ENCODE peak calls at places on chromosomes 5 and 9, in eight cellular contexts. L, C, R, O, N, S, W and V are unnamed samples.

GRCh38 chr9:60545346-60546315 is 368.6 kb upstream of the SPATA31A5 start:
- DNase-seq in C (no peak), O (peak), S (no peak), L (no peak), R (no peak), W (no peak), N (no peak), V (no peak)

GRCh38 chr9:73782166-73782565 is 630.5 kb downstream of the ANXA1 start:
- DNase-seq in O (no peak), R (no peak), S (no peak), W (no peak), L (no peak), C (no peak), N (no peak), V (no peak)

GRCh38 chr5:153523196-153523595 is 32.7 kb downstream of the GRIA1 start:
- DNase-seq in W (no peak), N (no peak), R (no peak), L (no peak), S (no peak), C (no peak), O (no peak), V (no peak)

GRCh38 chr9:107480386-107480789 is 9.2 kb downstream of the KLF4 start:
- DNase-seq in R (peak), O (peak), S (no peak), L (peak), C (peak), W (peak), N (no peak), V (no peak)

GRCh38 chr5:56910123-56910951 is 941 bp downstream of the SETD9 start:
- DNase-seq in O (peak), C (no peak), L (peak), S (peak), R (peak), N (no peak), W (peak), V (peak)

GRCh38 chr5:115816226-115817042 is at the start of gene CDO1:
- DNase-seq in R (no peak), W (peak), L (peak), O (peak), S (no peak), N (no peak), C (no peak), V (peak)

GRCh38 chr9:123738664-123739063 is 191.3 kb downstream of the DENND1A start:
- DNase-seq in N (no peak), R (no peak), O (no peak), W (no peak), C (no peak), L (no peak), S (no peak), V (no peak)

GRCh38 chr5:124583469-124584350 is 162.7 kb downstream of the ZNF608 start:
- DNase-seq in N (peak), W (no peak), S (no peak), L (no peak), R (peak), O (no peak), C (peak), V (peak)

GRCh38 chr5:146466521-146467349 is 19.6 kb downstream of the TCERG1 start:
- DNase-seq in S (no peak), C (no peak), W (no peak), R (no peak), L (no peak), N (no peak), O (no peak), V (no peak)

GRCh38 chr5:35860686-35861085 is 4.0 kb downstream of the IL7R start:
- DNase-seq in C (no peak), O (no peak), S (no peak), L (no peak), W (no peak), R (no peak), N (no peak), V (no peak)

GRCh38 chr9:13974891-13975290 is 339.1 kb downstream of the NFIB start:
- DNase-seq in S (no peak), O (no peak), N (no peak), L (no peak), R (no peak), C (no peak), W (no peak), V (no peak)

GRCh38 chr5:95261369-95262175 is 23.3 kb downstream of the MCTP1 start:
- DNase-seq in R (peak), L (no peak), O (no peak), S (no peak), W (peak), C (peak), N (no peak), V (no peak)

GRCh38 chr5:116810937-116811336 is 236.3 kb upstream of the SEMA6A start:
- DNase-seq in R (no peak), S (no peak), O (no peak), N (no peak), W (no peak), C (no peak), L (no peak), V (no peak)

GRCh38 chr9:134641173-134641985 is at the start of gene COL5A1:
- DNase-seq in O (peak), N (no peak), S (peak), L (peak), W (peak), C (peak), R (peak), V (peak)

GRCh38 chr5:1106385-1107166 is 5.3 kb downstream of the SLC12A7 start:
- DNase-seq in O (no peak), N (no peak), L (no peak), W (no peak), C (no peak), S (no peak), R (no peak), V (no peak)

GRCh38 chr5:33195431-33196128 is 245.2 kb upstream of the TARS1 start:
- DNase-seq in R (no peak), S (no peak), W (no peak), O (no peak), L (no peak), C (peak), N (no peak), V (no peak)

GRCh38 chr5:175214152-175214551 is 229.8 kb downstream of the DRD1 start:
- DNase-seq in S (no peak), O (no peak), L (no peak), W (no peak), N (peak), R (no peak), C (peak), V (no peak)

GRCh38 chr9:86767373-86767772 is 179.9 kb downstream of the GAS1 start:
- DNase-seq in C (no peak), S (no peak), W (no peak), R (no peak), O (no peak), L (no peak), N (no peak), V (no peak)

GRCh38 chr5:173581408-173582197 is 34.8 kb downstream of the BOD1 start:
- DNase-seq in S (peak), N (peak), W (peak), R (peak), O (no peak), L (no peak), C (peak), V (no peak)

GRCh38 chr9:108478871-108479332 is 376.9 kb downstream of the ACTL7B start:
- DNase-seq in L (no peak), R (no peak), S (no peak), C (peak), W (no peak), N (no peak), O (no peak), V (no peak)

GRCh38 chr9:36132081-36132480 is 4.5 kb upstream of the GLIPR2 start:
- DNase-seq in N (no peak), W (no peak), O (no peak), L (no peak), S (no peak), R (no peak), C (no peak), V (no peak)

GRCh38 chr5:108615216-108615615 is 132.5 kb upstream of the FER start:
- DNase-seq in S (no peak), O (no peak), C (no peak), R (no peak), N (no peak), L (no peak), W (no peak), V (no peak)

GRCh38 chr5:98397081-98397480 is 376.4 kb upstream of the RGMB start:
- DNase-seq in W (no peak), R (no peak), N (no peak), L (no peak), O (no peak), S (no peak), C (no peak), V (no peak)

GRCh38 chr5:153952893-153953292 is 85.8 kb downstream of the FAM114A2 start:
- DNase-seq in W (no peak), N (no peak), C (no peak), L (no peak), S (no peak), O (no peak), R (no peak), V (no peak)

GRCh38 chr5:128015978-128016377 is 67.6 kb upstream of the SLC12A2 start:
- DNase-seq in S (no peak), L (no peak), O (no peak), W (no peak), R (peak), C (no peak), N (no peak), V (no peak)

GRCh38 chr9:82332018-82332773 is 343.6 kb downstream of the SPATA31D1 start:
- DNase-seq in W (no peak), S (no peak), L (no peak), O (no peak), C (peak), N (no peak), R (no peak), V (no peak)

GRCh38 chr5:55618318-55618717 is 83.6 kb upstream of the PLPP1 start:
- DNase-seq in N (no peak), C (no peak), O (no peak), S (no peak), W (no peak), R (no peak), L (no peak), V (no peak)

GRCh38 chr5:177116631-177117373 is 16.8 kb upstream of the NSD1 start:
- DNase-seq in W (peak), C (no peak), S (peak), L (peak), R (peak), O (peak), N (no peak), V (peak)

GRCh38 chr9:80156262-80156661 is 584.5 kb downstream of the TLE4 start:
- DNase-seq in O (no peak), R (no peak), N (no peak), L (no peak), C (no peak), W (no peak), S (no peak), V (no peak)

GRCh38 chr5:180120221-180121101 is 48.9 kb upstream of the RNF130 start:
- DNase-seq in R (no peak), N (no peak), S (no peak), O (peak), L (peak), C (no peak), W (no peak), V (no peak)

GRCh38 chr9:2344436-2344835 is 277.2 kb upstream of the VLDLR start:
- DNase-seq in O (no peak), L (no peak), R (no peak), C (no peak), S (no peak), N (no peak), W (no peak), V (no peak)

GRCh38 chr9:133119461-133120342 is 1.3 kb downstream of the RALGDS start:
- DNase-seq in C (no peak), R (no peak), S (no peak), L (no peak), N (no peak), W (no peak), O (peak), V (no peak)

GRCh38 chr5:142962172-142962528 is 192.0 kb downstream of the ARHGAP26 start:
- DNase-seq in L (no peak), C (peak), R (no peak), W (no peak), N (no peak), S (no peak), O (no peak), V (no peak)

GRCh38 chr5:175285263-175285662 is 158.7 kb downstream of the DRD1 start:
- DNase-seq in R (no peak), L (no peak), W (no peak), C (no peak), O (no peak), S (no peak), N (no peak), V (no peak)

GRCh38 chr5:26470439-26470838 is 567.9 kb downstream of the CDH9 start:
- DNase-seq in R (no peak), L (no peak), S (no peak), O (no peak), W (no peak), C (no peak), N (no peak), V (no peak)

GRCh38 chr9:8366161-8366926 is 566.8 kb upstream of the DMAC1 start:
- DNase-seq in W (no peak), N (no peak), R (no peak), L (no peak), S (no peak), C (peak), O (no peak), V (no peak)

GRCh38 chr9:124462739-124463138 is 12.5 kb downstream of the ADGRD2 start:
- DNase-seq in N (no peak), R (no peak), C (no peak), L (no peak), W (no peak), S (no peak), O (no peak), V (no peak)

GRCh38 chr5:33939863-33940262 is 3.7 kb downstream of the RXFP3 start:
- DNase-seq in R (no peak), N (no peak), S (no peak), O (no peak), C (no peak), L (no peak), W (no peak), V (no peak)

GRCh38 chr5:146947181-146947941 is 68.8 kb upstream of the PPP2R2B start:
- DNase-seq in C (peak), O (no peak), L (no peak), W (peak), S (no peak), N (peak), R (peak), V (no peak)

GRCh38 chr9:120755827-120756434 is 37.3 kb downstream of the FBXW2 start:
- DNase-seq in C (peak), S (peak), N (peak), L (no peak), R (peak), O (no peak), W (peak), V (no peak)

GRCh38 chr5:113027015-113027414 is 50.4 kb downstream of the DCP2 start:
- DNase-seq in O (no peak), S (no peak), R (no peak), L (no peak), W (no peak), C (no peak), N (no peak), V (no peak)

GRCh38 chr5:113025596-113025995 is 49.0 kb downstream of the DCP2 start:
- DNase-seq in S (no peak), N (no peak), R (no peak), C (no peak), L (no peak), O (no peak), W (no peak), V (no peak)

GRCh38 chr5:113024298-113024697 is 47.7 kb downstream of the DCP2 start:
- DNase-seq in R (no peak), L (no peak), S (no peak), W (no peak), O (no peak), C (no peak), N (no peak), V (no peak)

GRCh38 chr5:113020461-113021273 is 44.1 kb downstream of the DCP2 start:
- DNase-seq in S (no peak), C (no peak), R (no peak), O (no peak), N (peak), L (no peak), W (no peak), V (no peak)

DNA sequence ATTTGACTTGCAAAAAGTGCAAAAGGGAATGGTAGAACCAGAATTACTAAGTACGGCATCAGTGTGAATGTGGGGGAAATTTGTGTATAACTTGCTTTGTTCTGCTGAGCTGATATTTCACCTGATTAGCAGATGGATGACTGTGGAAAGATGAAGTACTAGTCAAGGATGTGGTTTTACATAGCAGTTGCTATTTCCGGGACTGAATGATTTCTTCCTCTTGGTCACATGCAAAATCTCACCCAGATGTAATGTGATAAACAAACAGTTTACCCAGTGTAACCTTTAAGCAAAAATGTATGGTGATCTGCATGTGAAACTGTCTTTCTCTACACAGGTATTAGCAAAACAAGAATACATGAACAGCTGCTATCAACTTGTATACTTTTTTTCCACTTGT is 46.1 kb downstream of the DCP2 start:
- DNase-seq in R (no peak), C (no peak), L (no peak), S (no peak), W (no peak), O (no peak), N (no peak), V (no peak)
- H3K4me3 ChIP-seq in R (no peak), C (no peak), L (no peak), S (no peak), W (no peak), O (no peak), N (no peak), V (no peak)

GRCh38 chr9:125747765-125748510 is 765 bp downstream of the PBX3 start:
- DNase-seq in R (peak), S (peak), O (peak), C (peak), L (no peak), N (no peak), W (peak), V (peak)
- TF ChIP-seq POLR2A in R (no peak), S (no peak), O (no peak), C (no peak), L (no peak), N (no peak), W (no peak), V (no peak)

DNA sequence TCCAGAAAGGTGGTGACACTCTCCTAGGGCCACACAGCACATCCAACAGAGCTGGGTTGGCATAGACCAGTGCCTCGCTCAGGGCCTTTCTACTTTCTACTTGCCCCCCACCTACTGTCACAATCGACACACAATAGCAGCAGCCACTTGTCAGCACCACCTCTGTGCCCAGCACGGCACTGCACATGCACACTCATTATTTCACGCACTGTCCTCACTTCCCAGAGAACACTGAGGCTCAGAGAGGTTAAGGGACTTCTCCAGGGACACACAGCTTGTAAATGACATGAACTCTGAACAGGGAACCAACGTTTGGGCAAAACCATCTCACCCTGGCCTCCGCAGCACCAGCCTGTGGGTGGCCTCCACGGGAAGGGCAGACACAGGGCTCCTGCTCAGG is 70.9 kb upstream of the STXBP1 start:
- DNase-seq in C (no peak), O (no peak), N (no peak), R (no peak), L (no peak), W (no peak), S (no peak), V (no peak)
- H3K27ac ChIP-seq in C (peak), O (peak), N (no peak), R (no peak), L (peak), W (peak), S (peak), V (peak)

DNA sequence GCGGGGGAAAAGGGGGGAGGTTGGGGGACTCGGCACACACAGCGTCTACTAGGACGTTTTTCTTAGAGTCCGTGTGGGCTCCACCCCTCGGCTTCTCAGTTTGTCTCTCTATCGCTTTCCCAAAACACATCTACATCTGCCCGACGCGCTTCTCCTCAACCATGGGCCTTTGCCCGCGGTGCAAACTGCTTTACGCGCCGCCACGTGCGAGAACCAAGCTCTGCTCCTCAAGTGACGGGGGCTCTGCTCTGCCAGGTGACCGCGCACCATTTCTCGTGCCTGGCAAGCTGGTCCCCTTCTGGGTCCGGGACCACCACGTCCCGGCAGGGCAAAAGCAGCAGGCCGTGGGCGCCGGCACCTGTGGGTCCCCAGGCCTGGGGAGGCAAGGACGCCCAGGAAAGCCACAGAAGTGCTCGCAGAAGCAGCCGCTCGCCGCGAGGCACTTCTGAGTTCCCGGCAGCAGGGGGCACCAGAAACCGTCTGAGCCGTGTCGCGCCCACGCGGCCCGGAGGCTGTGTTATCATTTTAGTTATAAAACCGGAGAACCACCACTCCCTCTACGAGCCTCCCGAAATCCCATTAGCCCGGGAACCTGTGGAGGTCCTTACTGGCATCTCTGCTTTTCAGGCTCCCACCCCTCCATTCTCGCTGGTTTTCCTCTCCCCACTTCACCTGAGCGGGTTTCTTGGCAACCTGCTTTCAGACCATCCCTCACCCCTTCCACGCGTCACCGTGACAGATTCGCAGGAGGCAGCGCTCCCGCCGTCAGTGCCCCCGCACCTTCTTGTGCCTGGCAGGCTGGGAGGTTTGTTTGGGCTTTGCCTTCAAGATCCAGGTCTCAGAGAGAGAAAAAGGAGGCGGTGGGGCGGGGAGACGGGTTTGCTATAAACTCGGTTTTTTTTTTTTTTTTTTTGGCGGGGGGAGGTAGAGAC is 2.5 kb downstream of the GDNF start:
- DNase-seq in R (peak), N (peak), L (no peak), C (peak), S (peak), O (peak), W (peak), V (peak)
- H3K4me3 ChIP-seq in R (no peak), N (no peak), L (peak), C (peak), S (peak), O (peak), W (peak), V (no peak)

DNA sequence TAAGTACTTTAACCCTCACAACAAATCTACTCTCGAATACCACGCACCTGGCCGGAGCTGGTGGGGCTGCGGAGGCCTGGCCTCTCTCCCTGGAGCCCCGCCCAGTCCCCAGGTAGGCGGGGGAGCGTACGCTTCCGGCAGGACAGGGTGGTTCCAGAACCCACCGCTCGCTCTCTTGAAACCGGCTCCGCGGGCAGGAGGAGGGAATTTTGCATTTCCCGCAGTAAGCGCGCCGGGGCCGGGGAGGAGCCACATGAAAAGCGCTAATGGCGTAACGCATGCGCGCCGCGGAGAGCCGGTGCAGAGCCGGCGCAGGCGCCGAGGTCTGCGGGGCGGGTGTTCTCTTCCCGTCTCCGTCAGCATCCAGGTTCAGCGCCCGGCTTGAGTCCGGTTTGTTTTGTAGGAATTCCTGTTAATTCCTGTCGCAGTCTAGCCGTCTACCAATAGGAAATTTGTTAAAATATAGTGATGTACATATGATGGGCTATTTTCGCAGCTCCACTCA is 20.8 kb downstream of the CAVIN4 start:
- DNase-seq in S (peak), O (peak), W (peak), L (peak), R (peak), C (peak), N (peak), V (peak)
- TF ChIP-seq POLR2A in S (no peak), O (no peak), W (no peak), L (no peak), R (peak), C (peak), N (peak), V (no peak)